ENCODE peak calls at places on chromosomes 4 and X, in six cellular contexts. B is endodermal cell, R is brain microvascular endothelial cell, P is heart left ventricle, U is epithelial cell of proximal tubule, T is AG04450. L is an unnamed sample.

GRCh38 chrX:11462136-11462535 is 168.9 kb downstream of the AMELX start:
- DNase-seq in B (no peak), R (peak), P (no peak), U (no peak), T (no peak), L (no peak)

GRCh38 chr4:43339435-43339834 is 446.9 kb downstream of the GRXCR1 start:
- DNase-seq in B (no peak), R (peak), P (no peak), U (peak), T (no peak), L (peak)

GRCh38 chr4:99159699-99160098 is 15.6 kb upstream of the ADH4 start:
- DNase-seq in B (no peak), R (no peak), P (no peak), U (no peak), T (no peak), L (no peak)

GRCh38 chr4:132642196-132642817 is 506.8 kb upstream of the PCDH10 start:
- DNase-seq in B (peak), R (peak), P (no peak), U (no peak), T (peak), L (no peak)

GRCh38 chr4:102531441-102531840 is 30.3 kb downstream of the NFKB1 start:
- DNase-seq in B (no peak), R (no peak), P (no peak), U (no peak), T (no peak), L (no peak)

GRCh38 chrX:9318213-9318612 is 146.6 kb upstream of the TBL1X start:
- DNase-seq in B (no peak), R (no peak), P (no peak), U (no peak), T (no peak), L (no peak)

GRCh38 chr4:69896530-69897116 is 34.2 kb upstream of the CSN1S1 start:
- DNase-seq in B (no peak), R (no peak), P (no peak), U (no peak), T (no peak), L (no peak)

GRCh38 chr4:41320786-41321185 is 64.1 kb downstream of the UCHL1 start:
- DNase-seq in B (no peak), R (no peak), P (no peak), U (no peak), T (no peak), L (no peak)

GRCh38 chr4:127261476-127261875 is 371.3 kb upstream of the INTU start:
- DNase-seq in B (no peak), R (no peak), P (no peak), U (no peak), T (no peak), L (no peak)

GRCh38 chr4:83686166-83686565 is 150.3 kb downstream of the GPAT3 start:
- DNase-seq in B (no peak), R (no peak), P (no peak), U (no peak), T (no peak), L (no peak)

GRCh38 chr4:88938138-88938537 is 118.8 kb downstream of the FAM13A start:
- DNase-seq in B (no peak), R (peak), P (no peak), U (peak), T (peak), L (peak)

GRCh38 chr4:83219344-83219990 is 65.1 kb downstream of the COQ2 start:
- DNase-seq in B (no peak), R (no peak), P (no peak), U (no peak), T (no peak), L (no peak)

GRCh38 chr4:82644731-82645126 is 82.9 kb upstream of the TMEM150C start:
- DNase-seq in B (no peak), R (no peak), P (no peak), U (no peak), T (no peak), L (no peak)

GRCh38 chrX:103309860-103310591 is 764 bp downstream of the BEX2 start:
- DNase-seq in B (peak), R (no peak), P (no peak), U (no peak), T (no peak), L (no peak)

GRCh38 chrX:16711219-16712115 is 1.0 kb downstream of the CTPS2 start:
- DNase-seq in B (peak), R (no peak), P (no peak), U (no peak), T (no peak), L (no peak)

GRCh38 chr4:56731857-56732256 is 50.8 kb upstream of the HOPX start:
- DNase-seq in B (peak), R (no peak), P (peak), U (no peak), T (no peak), L (no peak)

GRCh38 chr4:158775091-158775651 is 6.3 kb downstream of the FNIP2 start:
- DNase-seq in B (no peak), R (peak), P (no peak), U (no peak), T (no peak), L (no peak)

GRCh38 chrX:150146271-150146888 is 208.1 kb upstream of the EOLA2 start:
- DNase-seq in B (peak), R (no peak), P (no peak), U (no peak), T (no peak), L (no peak)

GRCh38 chr4:118032691-118033090 is 1.6 kb upstream of the NDST3 start:
- DNase-seq in B (peak), R (no peak), P (no peak), U (no peak), T (no peak), L (peak)

GRCh38 chr4:106136777-106137331 is 179.2 kb downstream of the TBCK start:
- DNase-seq in B (no peak), R (no peak), P (no peak), U (no peak), T (no peak), L (no peak)

GRCh38 chrX:68822641-68823410 is 6.0 kb upstream of the EFNB1 start:
- DNase-seq in B (peak), R (peak), P (peak), U (no peak), T (no peak), L (no peak)

GRCh38 chrX:132900631-132901030 is 57.8 kb downstream of the HS6ST2 start:
- DNase-seq in B (no peak), R (no peak), P (no peak), U (no peak), T (no peak), L (no peak)

GRCh38 chr4:53141308-53141707 is 224.6 kb downstream of the SCFD2 start:
- DNase-seq in B (no peak), R (no peak), P (no peak), U (no peak), T (no peak), L (no peak)

GRCh38 chr4:40918330-40918729 is 168.6 kb downstream of the NSUN7 start:
- DNase-seq in B (no peak), R (peak), P (peak), U (no peak), T (peak), L (no peak)

GRCh38 chr4:17376205-17376604 is 135.7 kb downstream of the QDPR start:
- DNase-seq in B (no peak), R (no peak), P (no peak), U (no peak), T (no peak), L (no peak)

GRCh38 chr4:17385403-17385802 is 126.5 kb downstream of the QDPR start:
- DNase-seq in B (no peak), R (peak), P (no peak), U (peak), T (no peak), L (peak)

GRCh38 chr4:17380347-17380746 is 131.5 kb downstream of the QDPR start:
- DNase-seq in B (no peak), R (no peak), P (no peak), U (no peak), T (no peak), L (no peak)
- H3K4me3 ChIP-seq in B (no peak), R (no peak), P (no peak), U (no peak), T (no peak), L (no peak)

GRCh38 chrX:6226646-6227444 is 1.8 kb downstream of the NLGN4X start:
- DNase-seq in B (peak), R (no peak), P (no peak), U (no peak), T (no peak), L (no peak)

GRCh38 chrX:6225307-6226052 is 3.2 kb downstream of the NLGN4X start:
- DNase-seq in B (peak), R (no peak), P (no peak), U (no peak), T (no peak), L (no peak)

GRCh38 chrX:6228720-6229119 is at the start of gene NLGN4X:
- DNase-seq in B (peak), R (no peak), P (no peak), U (no peak), T (no peak), L (no peak)

GRCh38 chrX:6226053-6226645 is 2.5 kb downstream of the NLGN4X start:
- DNase-seq in B (peak), R (no peak), P (no peak), U (no peak), T (no peak), L (no peak)

DNA sequence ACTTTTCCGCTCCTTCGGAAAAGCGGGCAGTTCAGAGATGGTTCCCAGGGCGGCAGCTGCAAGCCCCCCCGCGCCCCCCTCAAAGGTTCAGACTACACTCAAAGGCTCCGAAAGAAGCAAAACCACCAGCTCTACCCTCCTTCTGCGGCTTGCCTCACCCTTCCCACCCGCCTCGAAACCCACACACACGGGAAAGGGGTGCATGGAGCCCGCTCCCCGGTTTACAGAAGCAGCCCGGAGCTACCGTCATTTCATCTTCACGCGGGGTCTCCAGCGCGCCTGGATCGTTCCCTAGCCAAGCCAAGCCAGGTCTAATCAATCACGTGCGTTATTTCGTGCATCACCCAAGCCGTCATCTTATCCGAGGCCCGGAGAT is 1.2 kb downstream of the NLGN4X start:
- DNase-seq in B (peak), R (no peak), P (no peak), U (no peak), T (no peak), L (no peak)
- H3K4me3 ChIP-seq in B (peak), R (peak), P (peak), U (no peak), T (no peak), L (peak)

GRCh38 chr4:13985824-13986223 is 358.3 kb upstream of the BOD1L1 start:
- DNase-seq in B (no peak), R (no peak), P (no peak), U (no peak), T (no peak), L (no peak)
- H3K4me3 ChIP-seq in B (no peak), R (no peak), P (no peak), U (no peak), T (no peak), L (no peak)

GRCh38 chr4:2483237-2483636 is 14.3 kb downstream of the RNF4 start:
- DNase-seq in B (no peak), R (no peak), P (no peak), U (no peak), T (no peak), L (no peak)
- H3K4me3 ChIP-seq in B (no peak), R (no peak), P (no peak), U (no peak), T (no peak), L (no peak)

GRCh38 chrX:153905481-153906095 is 1.1 kb downstream of the AVPR2 start:
- DNase-seq in B (peak), R (no peak), P (no peak), U (no peak), T (no peak), L (no peak)
- H3K4me3 ChIP-seq in B (no peak), R (no peak), P (peak), U (no peak), T (no peak), L (no peak)

GRCh38 chr4:93829531-93830089 is 1.1 kb downstream of the ATOH1 start:
- DNase-seq in B (peak), R (no peak), P (no peak), U (no peak), T (no peak), L (no peak)

GRCh38 chr4:93832097-93832496 is 3.5 kb downstream of the ATOH1 start:
- DNase-seq in B (peak), R (no peak), P (no peak), U (no peak), T (no peak), L (no peak)

GRCh38 chr4:93828830-93829530 is 427 bp downstream of the ATOH1 start:
- DNase-seq in B (peak), R (no peak), P (no peak), U (no peak), T (no peak), L (no peak)

GRCh38 chr4:93828332-93828829 is at the start of gene ATOH1:
- DNase-seq in B (peak), R (no peak), P (peak), U (no peak), T (no peak), L (no peak)

DNA sequence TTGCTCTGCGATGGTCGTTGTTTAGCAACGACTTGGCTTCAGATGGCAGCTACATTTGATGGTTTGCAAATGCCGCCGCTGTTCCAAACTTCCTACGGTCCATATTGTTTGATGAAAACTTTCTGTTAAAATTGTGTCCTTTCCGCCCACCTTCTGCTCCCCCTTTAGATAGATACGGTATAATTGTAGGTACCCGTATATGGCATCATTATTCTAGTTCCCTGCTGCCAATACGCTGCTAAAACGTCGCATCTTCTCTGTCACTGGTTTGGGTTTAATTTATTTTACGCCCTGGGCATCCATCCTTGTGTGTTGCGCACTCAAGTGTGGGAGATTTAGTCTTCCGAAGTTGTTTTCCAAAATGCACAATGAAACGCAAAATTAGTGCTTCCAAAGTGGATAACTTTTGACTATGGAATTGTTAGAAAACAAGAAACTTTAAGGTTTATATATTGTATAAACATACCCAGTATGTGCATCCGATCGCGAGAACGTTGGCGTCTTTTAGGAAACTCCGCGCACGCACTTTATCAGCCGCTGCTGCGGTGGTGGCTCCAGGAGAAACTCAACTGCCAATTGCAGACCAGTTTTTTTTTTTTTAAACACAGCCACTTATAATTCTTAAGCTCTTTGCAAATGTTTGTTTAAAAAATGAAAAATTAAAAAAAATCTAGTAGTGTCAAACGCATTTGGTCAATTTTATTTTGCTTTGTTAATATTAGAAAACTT is 1.7 kb downstream of the ATOH1 start:
- DNase-seq in B (no peak), R (no peak), P (no peak), U (no peak), T (no peak), L (no peak)
- H3K4me3 ChIP-seq in B (peak), R (no peak), P (no peak), U (no peak), T (no peak), L (no peak)

DNA sequence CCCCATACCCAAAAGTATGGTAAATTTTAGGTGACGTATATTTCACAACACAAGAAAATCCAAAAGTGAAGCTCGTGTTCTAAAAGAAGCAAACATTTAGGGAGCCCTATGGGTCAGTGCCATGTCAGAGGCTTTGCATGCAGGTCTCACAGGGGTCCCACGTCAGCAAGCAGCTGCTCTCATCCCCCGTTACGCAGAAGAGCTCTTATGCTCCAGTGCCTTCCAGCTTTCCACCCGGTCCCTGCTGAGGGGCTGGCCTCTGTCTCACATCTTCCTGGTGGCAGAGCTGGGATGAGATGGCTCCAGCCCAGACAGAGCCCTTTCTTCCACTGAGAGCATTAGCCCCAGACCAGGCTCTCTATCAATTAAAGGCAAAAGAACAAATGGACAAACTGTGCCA is 82.0 kb downstream of the IRF2 start:
- DNase-seq in B (no peak), R (no peak), P (no peak), U (no peak), T (no peak), L (no peak)
- H3K4me3 ChIP-seq in B (no peak), R (no peak), P (no peak), U (no peak), T (no peak), L (no peak)

DNA sequence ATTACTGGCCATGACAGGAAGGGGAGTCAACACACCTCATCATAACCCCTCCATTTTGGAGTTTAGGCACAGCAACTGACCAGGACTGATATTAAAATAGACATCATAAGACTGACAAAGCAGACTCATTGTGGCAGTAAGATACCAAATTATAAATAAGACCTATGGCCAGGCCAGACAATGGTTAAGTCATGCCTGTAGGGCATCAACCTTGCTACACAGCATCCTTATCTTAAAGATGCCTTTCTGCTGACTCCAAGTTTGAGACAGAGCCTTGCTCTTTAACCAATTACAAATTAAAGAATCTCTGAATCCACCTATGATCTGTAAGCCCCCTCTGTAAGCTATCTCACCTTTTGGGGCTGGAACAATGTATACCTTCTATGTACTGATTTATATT is 65.5 kb downstream of the VCX2 start:
- DNase-seq in B (no peak), R (no peak), P (no peak), U (no peak), T (no peak), L (no peak)
- H3K4me3 ChIP-seq in B (no peak), R (no peak), P (no peak), U (no peak), T (no peak), L (no peak)

DNA sequence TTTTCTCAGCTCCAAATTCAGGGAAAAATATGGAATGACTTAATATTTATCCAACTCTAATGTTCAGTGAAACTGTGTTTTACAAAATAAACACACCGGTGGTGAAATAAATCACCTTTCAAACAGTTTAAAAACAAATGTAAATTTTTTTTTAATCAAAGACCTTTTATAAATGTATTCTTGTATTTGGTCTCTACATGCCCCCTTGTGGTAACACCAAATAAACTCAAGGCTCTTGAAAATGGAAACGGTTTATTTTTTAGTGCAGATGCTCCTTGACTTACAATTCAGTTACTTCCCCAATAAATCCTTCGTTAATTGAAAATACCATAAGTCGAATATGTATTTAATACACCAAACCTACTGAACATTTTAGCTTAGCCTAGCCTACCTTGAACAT is 45.9 kb upstream of the ITM2A start:
- DNase-seq in B (no peak), R (no peak), P (no peak), U (no peak), T (no peak), L (no peak)
- H3K4me3 ChIP-seq in B (no peak), R (no peak), P (no peak), U (peak), T (no peak), L (no peak)

L was measured in kidney epithelial cell.